ENCODE peak calls at places on chromosomes 2 and 18, in four cellular contexts. I, L, Q and Z are unnamed samples. For H3K36me3, the result is how much of the 10 kb centered on the place peaks cover.

GRCh38 chr2:128306931-128307460 is 11.7 kb downstream of the HS6ST1 start:
- DNase-seq in L (no peak), Q (no peak), I (peak), Z (no peak)

GRCh38 chr18:45749918-45750689 is 26.1 kb downstream of the SLC14A1 start:
- DNase-seq in I (no peak), Q (no peak), L (peak), Z (no peak)

GRCh38 chr2:236544362-236544761 is 25.3 kb upstream of the ACKR3 start:
- DNase-seq in I (no peak), Q (no peak), L (no peak), Z (no peak)

GRCh38 chr2:136957044-136957443 is 191.7 kb downstream of the THSD7B start:
- DNase-seq in Q (no peak), L (no peak), I (no peak), Z (no peak)

GRCh38 chr2:11248-11941 is 34.9 kb downstream of the FAM110C start:
- DNase-seq in I (peak), L (peak), Q (no peak), Z (peak)

GRCh38 chr18:59885579-59886163 is 14.1 kb upstream of the PMAIP1 start:
- DNase-seq in L (peak), Q (no peak), I (no peak), Z (no peak)

GRCh38 chr2:120630031-120630701 is 105.5 kb upstream of the GLI2 start:
- DNase-seq in I (peak), L (no peak), Q (no peak), Z (no peak)

GRCh38 chr2:132678498-132678897 is 8.5 kb upstream of the LYPD1 start:
- DNase-seq in I (no peak), L (peak), Q (no peak), Z (no peak)

GRCh38 chr18:45954070-45954712 is 12.9 kb downstream of the EPG5 start:
- DNase-seq in Q (no peak), L (peak), I (no peak), Z (no peak)

GRCh38 chr2:124908411-124908810 is 883.3 kb downstream of the CNTNAP5 start:
- DNase-seq in Q (no peak), I (no peak), L (no peak), Z (no peak)

GRCh38 chr18:70160075-70160678 is 45.3 kb downstream of the RTTN start:
- DNase-seq in I (no peak), L (no peak), Q (no peak), Z (no peak)

GRCh38 chr2:144595279-144595678 is 75.4 kb upstream of the ZEB2 start:
- DNase-seq in L (no peak), Q (no peak), I (no peak), Z (no peak)

GRCh38 chr2:101097638-101098037 is 53.5 kb downstream of the TBC1D8 start:
- DNase-seq in Q (no peak), I (no peak), L (no peak), Z (no peak)

GRCh38 chr2:196459539-196459938 is 180.0 kb upstream of the CCDC150 start:
- DNase-seq in I (no peak), Q (no peak), L (peak), Z (no peak)

GRCh38 chr2:241463276-241464135 is 44.9 kb downstream of the STK25 start:
- DNase-seq in Q (no peak), I (no peak), L (no peak), Z (no peak)

GRCh38 chr2:166179201-166179600 is 51.4 kb upstream of the SCN1A start:
- DNase-seq in Q (no peak), I (no peak), L (peak), Z (no peak)

GRCh38 chr2:101967826-101968498 is 23.8 kb upstream of the IL1R2 start:
- DNase-seq in Q (no peak), L (no peak), I (no peak), Z (no peak)

GRCh38 chr2:43084699-43085091 is 141.7 kb downstream of the ZFP36L2 start:
- DNase-seq in Q (no peak), L (peak), I (no peak), Z (no peak)

GRCh38 chr2:36597532-36598377 is at the start of gene FEZ2:
- DNase-seq in L (peak), I (peak), Q (peak), Z (peak)

GRCh38 chr2:1686784-1687105 is 57.6 kb downstream of the PXDN start:
- DNase-seq in L (peak), I (no peak), Q (no peak), Z (no peak)

GRCh38 chr2:64848945-64849344 is 140.3 kb upstream of the SLC1A4 start:
- DNase-seq in L (no peak), Q (no peak), I (no peak), Z (no peak)

GRCh38 chr2:239275871-239276812 is 124.7 kb downstream of the HDAC4 start:
- DNase-seq in Q (no peak), L (no peak), I (peak), Z (peak)

GRCh38 chr18:49597556-49597955 is 35.7 kb downstream of the LIPG start:
- DNase-seq in I (peak), L (no peak), Q (no peak), Z (no peak)

GRCh38 chr2:219522111-219523030 is 8.1 kb downstream of the ASIC4 start:
- DNase-seq in Q (no peak), I (peak), L (peak), Z (peak)

GRCh38 chr2:162824319-162824718 is 14.2 kb downstream of the KCNH7 start:
- DNase-seq in L (no peak), I (no peak), Q (no peak), Z (peak)

GRCh38 chr18:45764000-45764686 is 40.2 kb downstream of the SLC14A1 start:
- DNase-seq in I (no peak), Q (no peak), L (peak), Z (no peak)

GRCh38 chr2:10301946-10302478 is 692 bp upstream of the HPCAL1 start:
- DNase-seq in I (no peak), L (no peak), Q (peak), Z (peak)

GRCh38 chr2:27494944-27495554 is at the start of gene FNDC4:
- DNase-seq in I (peak), Q (no peak), L (no peak), Z (peak)

GRCh38 chr2:100513650-100514049 is 43.4 kb downstream of the NMS start:
- DNase-seq in L (no peak), I (no peak), Q (no peak), Z (no peak)

GRCh38 chr2:207338220-207338607 is 172.5 kb upstream of the KLF7 start:
- DNase-seq in I (no peak), Q (no peak), L (no peak), Z (no peak)

GRCh38 chr2:207334309-207334630 is 168.5 kb upstream of the KLF7 start:
- DNase-seq in I (no peak), Q (no peak), L (no peak), Z (no peak)

GRCh38 chr2:207338610-207339009 is 172.9 kb upstream of the KLF7 start:
- DNase-seq in I (no peak), Q (no peak), L (no peak), Z (no peak)

GRCh38 chr2:207334631-207335371 is 169.1 kb upstream of the KLF7 start:
- DNase-seq in I (no peak), L (peak), Q (no peak), Z (peak)

DNA sequence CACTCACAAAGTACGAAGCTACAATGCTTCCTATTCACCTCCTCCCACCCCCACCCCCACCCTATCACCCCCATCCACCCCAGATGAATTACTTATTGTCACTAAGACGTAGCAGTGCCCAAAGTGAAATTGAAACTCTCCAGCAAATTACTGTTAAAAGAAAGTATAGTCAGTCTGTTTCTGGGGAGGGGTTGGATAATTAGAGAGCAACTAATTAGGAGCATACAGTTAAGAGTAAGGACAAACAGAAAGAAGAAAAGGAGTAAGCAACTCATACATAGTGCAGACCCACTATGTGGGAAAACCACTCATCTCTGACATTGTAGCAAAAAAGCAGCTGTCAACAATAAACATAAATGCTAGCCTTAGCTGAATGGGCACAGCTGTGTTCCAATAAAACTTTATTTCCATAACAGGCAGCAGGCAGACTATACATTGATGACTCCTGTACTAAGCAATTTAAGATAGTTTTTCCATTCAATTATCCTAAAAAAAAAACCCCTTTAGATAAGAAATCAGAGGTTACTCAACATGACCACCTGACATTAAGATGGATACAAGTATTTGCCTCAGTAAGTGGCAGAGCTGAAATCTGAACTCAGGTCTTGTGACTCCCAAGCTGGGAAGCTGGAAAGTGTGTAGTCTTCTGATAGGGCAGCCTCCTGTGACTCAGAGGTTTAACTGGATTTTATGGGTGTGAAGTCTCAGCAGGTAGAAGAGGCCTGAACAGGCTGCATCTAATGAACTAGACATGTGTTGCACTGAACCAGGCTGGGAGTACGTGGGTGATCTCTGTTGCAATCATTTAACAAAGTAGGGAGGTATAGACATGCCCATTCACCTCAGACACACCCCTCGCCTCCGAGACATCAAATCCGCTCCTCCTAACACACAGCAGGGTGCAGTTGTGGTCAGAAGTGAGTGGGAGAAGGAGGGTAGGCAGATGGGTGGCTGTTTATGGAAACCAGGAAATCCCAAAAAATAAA is 171.8 kb upstream of the KLF7 start:
- DNase-seq in L (peak), I (no peak), Q (no peak), Z (no peak)
- H3K4me3 ChIP-seq in L (no peak), I (no peak), Q (no peak), Z (no peak)

GRCh38 chr18:9861933-9862332 is 23.8 kb upstream of the TXNDC2 start:
- DNase-seq in L (no peak), I (no peak), Q (no peak), Z (no peak)

GRCh38 chr18:9862686-9863085 is 23.1 kb upstream of the TXNDC2 start:
- DNase-seq in Q (no peak), L (no peak), I (no peak), Z (no peak)

GRCh38 chr18:9859232-9859631 is 26.5 kb upstream of the TXNDC2 start:
- DNase-seq in L (no peak), Q (no peak), I (no peak), Z (no peak)

GRCh38 chr18:9861157-9861556 is 24.6 kb upstream of the TXNDC2 start:
- DNase-seq in L (no peak), Q (no peak), I (no peak), Z (no peak)

DNA sequence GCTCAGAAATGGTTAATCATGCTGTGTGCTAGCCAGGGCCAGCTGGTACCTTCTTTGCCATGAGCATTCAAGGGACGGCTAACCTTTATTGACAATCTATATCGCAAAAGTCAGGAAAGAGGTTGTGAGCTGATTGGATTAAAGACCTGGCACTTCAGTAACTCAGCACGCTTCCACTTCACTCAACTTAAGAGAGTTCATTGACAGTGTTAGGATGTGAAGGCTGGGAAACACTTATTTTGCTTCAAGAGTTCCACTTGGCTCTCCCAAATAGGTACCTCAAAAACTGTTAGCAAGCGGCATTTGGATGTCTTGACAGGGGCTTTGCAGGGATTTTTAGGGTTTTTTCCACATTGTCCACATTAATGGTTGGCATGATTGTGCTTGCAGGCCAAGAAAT is 25.1 kb upstream of the TXNDC2 start:
- DNase-seq in I (no peak), Q (no peak), L (no peak), Z (no peak)
- H3K36me3 ChIP-seq in I (under half), Q (under half), L (under half), Z (under half)

DNA sequence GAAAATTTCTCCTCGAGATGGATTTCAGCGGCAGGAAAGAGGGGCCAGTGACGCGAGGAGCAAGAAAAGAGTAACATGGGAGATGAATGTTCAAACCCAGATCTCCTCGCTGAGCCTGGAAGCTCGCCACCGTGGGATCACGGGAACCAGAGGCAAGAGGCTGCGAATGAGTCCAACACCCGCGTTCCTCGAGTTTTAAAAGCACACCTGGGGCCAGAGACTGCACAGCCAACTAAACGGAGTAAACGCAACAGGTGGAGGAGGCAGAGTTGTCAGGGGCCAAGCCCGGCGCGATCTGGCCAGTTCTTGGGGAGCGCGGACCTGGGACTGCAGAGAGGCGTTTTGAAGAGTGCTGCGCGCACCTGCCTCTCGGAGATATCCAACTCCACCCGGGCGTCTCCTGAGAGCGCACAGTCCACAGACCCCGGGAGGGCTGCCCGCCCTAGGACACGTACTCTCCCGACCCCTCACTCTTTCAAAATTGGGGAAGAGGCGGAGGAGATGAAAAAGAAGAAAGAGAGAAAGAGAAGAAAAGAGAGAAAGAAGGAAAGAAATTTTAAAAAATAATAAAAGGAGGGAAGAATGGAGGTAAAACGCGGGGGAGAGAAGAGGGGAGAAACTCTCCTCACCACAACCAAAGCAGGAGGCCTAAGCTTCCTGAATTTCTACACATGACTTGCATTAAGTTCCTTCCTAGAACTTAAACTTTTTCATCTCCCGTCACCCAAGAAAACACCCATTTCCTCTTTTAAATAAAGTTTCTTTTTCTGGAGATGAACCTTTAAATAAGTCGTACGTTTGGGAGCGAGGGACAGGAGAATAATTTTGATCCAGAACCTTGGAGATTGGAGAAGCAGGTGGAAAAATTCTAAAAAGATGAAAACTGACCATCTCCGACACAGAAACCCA is 5.3 kb upstream of the PAX3 start:
- DNase-seq in Q (no peak), L (no peak), I (no peak), Z (peak)
- H3K4me3 ChIP-seq in Q (no peak), L (no peak), I (no peak), Z (no peak)

DNA sequence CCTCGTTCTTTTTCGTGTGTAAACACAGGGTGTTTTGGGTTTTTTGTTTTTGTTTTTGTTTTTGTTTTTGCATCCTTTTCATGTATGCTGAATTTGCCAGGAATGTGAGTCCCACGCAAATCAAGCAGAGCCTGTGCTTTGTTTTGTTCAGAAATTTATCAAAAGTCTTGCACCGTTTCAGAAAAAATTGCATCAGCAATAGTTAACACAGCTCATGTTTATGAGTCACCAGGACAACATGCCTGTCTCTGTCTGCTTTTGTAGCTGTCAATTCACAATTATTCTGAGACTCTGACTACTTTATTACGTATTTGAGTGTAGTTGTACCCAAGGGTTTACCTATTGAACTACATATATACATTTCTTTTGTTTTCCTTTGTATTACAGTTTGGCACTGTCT is 38.3 kb downstream of the MRPL44 start:
- DNase-seq in I (no peak), Q (no peak), L (peak), Z (no peak)
- H3K36me3 ChIP-seq in I (under half), Q (under half), L (under half), Z (under half)

GRCh38 chr2:213152888-213153287 is 1.5 kb upstream of the IKZF2 start:
- DNase-seq in I (no peak), Q (no peak), L (no peak), Z (no peak)
- H3K4me3 ChIP-seq in I (no peak), Q (peak), L (peak), Z (no peak)